ENCODE peak calls at places on chromosomes 11 and 22, in six cellular contexts. One of them, this sample, is unnamed.

GRCh38 chr11:64235427-64236161 is 1.2 kb downstream of the VEGFB start:
- DNase-seq in activated CD4-positive, alpha-beta T cell treated with anti-CD3 and anti-CD28 coated beads, Interleukin-2, amount 50 U/mL, for 1 hour: no peak
- DNase-seq in nucleus accumbens: no peak
- DNase-seq in NCI-H1105: no peak
- DNase-seq in endothelial cell: no peak
- DNase-seq in stimulated activated CD8-positive, alpha-beta memory T cell treated with anti-CD3 and anti-CD28 coated beads, Interleukin-12 subunit alpha, Interleukin-12 subunit beta, amount 100 ng/mL, for 4 hours: no peak
- DNase-seq in this sample: no peak

GRCh38 chr22:23282089-23282501 is 101.8 kb downstream of the BCR start:
- DNase-seq in activated CD4-positive, alpha-beta T cell treated with anti-CD3 and anti-CD28 coated beads, Interleukin-2, amount 50 U/mL, for 1 hour: no peak
- DNase-seq in nucleus accumbens: peak
- DNase-seq in NCI-H1105: no peak
- DNase-seq in endothelial cell: no peak
- DNase-seq in stimulated activated CD8-positive, alpha-beta memory T cell treated with anti-CD3 and anti-CD28 coated beads, Interleukin-12 subunit alpha, Interleukin-12 subunit beta, amount 100 ng/mL, for 4 hours: no peak
- DNase-seq in this sample: no peak

GRCh38 chr22:37053310-37054077 is 2.0 kb downstream of the KCTD17 start:
- DNase-seq in activated CD4-positive, alpha-beta T cell treated with anti-CD3 and anti-CD28 coated beads, Interleukin-2, amount 50 U/mL, for 1 hour: no peak
- DNase-seq in nucleus accumbens: peak
- DNase-seq in NCI-H1105: no peak
- DNase-seq in endothelial cell: no peak
- DNase-seq in stimulated activated CD8-positive, alpha-beta memory T cell treated with anti-CD3 and anti-CD28 coated beads, Interleukin-12 subunit alpha, Interleukin-12 subunit beta, amount 100 ng/mL, for 4 hours: no peak
- DNase-seq in this sample: no peak

GRCh38 chr11:8329336-8329735 is 65.7 kb upstream of the LMO1 start:
- DNase-seq in activated CD4-positive, alpha-beta T cell treated with anti-CD3 and anti-CD28 coated beads, Interleukin-2, amount 50 U/mL, for 1 hour: no peak
- DNase-seq in nucleus accumbens: no peak
- DNase-seq in NCI-H1105: peak
- DNase-seq in endothelial cell: no peak
- DNase-seq in stimulated activated CD8-positive, alpha-beta memory T cell treated with anti-CD3 and anti-CD28 coated beads, Interleukin-12 subunit alpha, Interleukin-12 subunit beta, amount 100 ng/mL, for 4 hours: no peak
- DNase-seq in this sample: no peak

GRCh38 chr22:22431271-22432220 is 77.0 kb downstream of the ZNF280B start:
- DNase-seq in activated CD4-positive, alpha-beta T cell treated with anti-CD3 and anti-CD28 coated beads, Interleukin-2, amount 50 U/mL, for 1 hour: peak
- DNase-seq in nucleus accumbens: no peak
- DNase-seq in NCI-H1105: peak
- DNase-seq in endothelial cell: peak
- DNase-seq in stimulated activated CD8-positive, alpha-beta memory T cell treated with anti-CD3 and anti-CD28 coated beads, Interleukin-12 subunit alpha, Interleukin-12 subunit beta, amount 100 ng/mL, for 4 hours: no peak
- DNase-seq in this sample: peak

GRCh38 chr11:130652671-130653335 is 204.4 kb downstream of the ADAMTS15 start:
- DNase-seq in activated CD4-positive, alpha-beta T cell treated with anti-CD3 and anti-CD28 coated beads, Interleukin-2, amount 50 U/mL, for 1 hour: no peak
- DNase-seq in nucleus accumbens: no peak
- DNase-seq in NCI-H1105: no peak
- DNase-seq in endothelial cell: no peak
- DNase-seq in stimulated activated CD8-positive, alpha-beta memory T cell treated with anti-CD3 and anti-CD28 coated beads, Interleukin-12 subunit alpha, Interleukin-12 subunit beta, amount 100 ng/mL, for 4 hours: no peak
- DNase-seq in this sample: no peak

GRCh38 chr11:45178890-45179663 is 32.6 kb downstream of the PRDM11 start:
- DNase-seq in activated CD4-positive, alpha-beta T cell treated with anti-CD3 and anti-CD28 coated beads, Interleukin-2, amount 50 U/mL, for 1 hour: no peak
- DNase-seq in nucleus accumbens: peak
- DNase-seq in NCI-H1105: no peak
- DNase-seq in endothelial cell: no peak
- DNase-seq in stimulated activated CD8-positive, alpha-beta memory T cell treated with anti-CD3 and anti-CD28 coated beads, Interleukin-12 subunit alpha, Interleukin-12 subunit beta, amount 100 ng/mL, for 4 hours: no peak
- DNase-seq in this sample: no peak

GRCh38 chr11:121650520-121651266 is 197.9 kb upstream of the SORL1-AS1 start:
- DNase-seq in activated CD4-positive, alpha-beta T cell treated with anti-CD3 and anti-CD28 coated beads, Interleukin-2, amount 50 U/mL, for 1 hour: no peak
- DNase-seq in nucleus accumbens: no peak
- DNase-seq in NCI-H1105: no peak
- DNase-seq in endothelial cell: no peak
- DNase-seq in stimulated activated CD8-positive, alpha-beta memory T cell treated with anti-CD3 and anti-CD28 coated beads, Interleukin-12 subunit alpha, Interleukin-12 subunit beta, amount 100 ng/mL, for 4 hours: no peak
- DNase-seq in this sample: no peak

GRCh38 chr11:110376711-110377324 is 52.9 kb upstream of the FDX1 start:
- DNase-seq in activated CD4-positive, alpha-beta T cell treated with anti-CD3 and anti-CD28 coated beads, Interleukin-2, amount 50 U/mL, for 1 hour: peak
- DNase-seq in nucleus accumbens: no peak
- DNase-seq in NCI-H1105: peak
- DNase-seq in endothelial cell: peak
- DNase-seq in stimulated activated CD8-positive, alpha-beta memory T cell treated with anti-CD3 and anti-CD28 coated beads, Interleukin-12 subunit alpha, Interleukin-12 subunit beta, amount 100 ng/mL, for 4 hours: no peak
- DNase-seq in this sample: no peak

GRCh38 chr11:64317325-64317960 is at the start of gene TRMT112:
- DNase-seq in activated CD4-positive, alpha-beta T cell treated with anti-CD3 and anti-CD28 coated beads, Interleukin-2, amount 50 U/mL, for 1 hour: peak
- DNase-seq in nucleus accumbens: peak
- DNase-seq in NCI-H1105: peak
- DNase-seq in endothelial cell: peak
- DNase-seq in stimulated activated CD8-positive, alpha-beta memory T cell treated with anti-CD3 and anti-CD28 coated beads, Interleukin-12 subunit alpha, Interleukin-12 subunit beta, amount 100 ng/mL, for 4 hours: peak
- DNase-seq in this sample: peak

GRCh38 chr11:61553373-61554171 is 27.3 kb downstream of the SYT7 start:
- DNase-seq in activated CD4-positive, alpha-beta T cell treated with anti-CD3 and anti-CD28 coated beads, Interleukin-2, amount 50 U/mL, for 1 hour: no peak
- DNase-seq in nucleus accumbens: no peak
- DNase-seq in NCI-H1105: no peak
- DNase-seq in endothelial cell: no peak
- DNase-seq in stimulated activated CD8-positive, alpha-beta memory T cell treated with anti-CD3 and anti-CD28 coated beads, Interleukin-12 subunit alpha, Interleukin-12 subunit beta, amount 100 ng/mL, for 4 hours: no peak
- DNase-seq in this sample: no peak

GRCh38 chr11:91804057-91804456 is 420.6 kb upstream of the FAT3 start:
- DNase-seq in activated CD4-positive, alpha-beta T cell treated with anti-CD3 and anti-CD28 coated beads, Interleukin-2, amount 50 U/mL, for 1 hour: no peak
- DNase-seq in nucleus accumbens: no peak
- DNase-seq in NCI-H1105: no peak
- DNase-seq in endothelial cell: no peak
- DNase-seq in stimulated activated CD8-positive, alpha-beta memory T cell treated with anti-CD3 and anti-CD28 coated beads, Interleukin-12 subunit alpha, Interleukin-12 subunit beta, amount 100 ng/mL, for 4 hours: no peak
- DNase-seq in this sample: no peak

GRCh38 chr22:26134654-26135330 is 34.5 kb upstream of the SEZ6L start:
- DNase-seq in activated CD4-positive, alpha-beta T cell treated with anti-CD3 and anti-CD28 coated beads, Interleukin-2, amount 50 U/mL, for 1 hour: no peak
- DNase-seq in nucleus accumbens: no peak
- DNase-seq in NCI-H1105: no peak
- DNase-seq in endothelial cell: no peak
- DNase-seq in stimulated activated CD8-positive, alpha-beta memory T cell treated with anti-CD3 and anti-CD28 coated beads, Interleukin-12 subunit alpha, Interleukin-12 subunit beta, amount 100 ng/mL, for 4 hours: no peak
- DNase-seq in this sample: no peak

GRCh38 chr22:29156507-29156906 is 49.2 kb upstream of the EMID1 start:
- DNase-seq in activated CD4-positive, alpha-beta T cell treated with anti-CD3 and anti-CD28 coated beads, Interleukin-2, amount 50 U/mL, for 1 hour: no peak
- DNase-seq in nucleus accumbens: no peak
- DNase-seq in NCI-H1105: no peak
- DNase-seq in endothelial cell: peak
- DNase-seq in stimulated activated CD8-positive, alpha-beta memory T cell treated with anti-CD3 and anti-CD28 coated beads, Interleukin-12 subunit alpha, Interleukin-12 subunit beta, amount 100 ng/mL, for 4 hours: no peak
- DNase-seq in this sample: no peak